ENCODE peak calls at places on chromosome 20, in four cellular contexts. X, O, T and V are unnamed samples. For H3K36me3 and H3K27me3, the result is how much of the 10 kb centered on the place peaks cover.

GRCh38 chr20:12358006-12358654 is 440.4 kb downstream of the BTBD3 start:
- DNase-seq in O (peak), X (no peak), T (no peak), V (no peak)

GRCh38 chr20:57249073-57249472 is 17.4 kb downstream of the BMP7 start:
- DNase-seq in T (no peak), O (no peak), X (no peak), V (no peak)

GRCh38 chr20:13741879-13742278 is 42.8 kb downstream of the ESF1 start:
- DNase-seq in X (no peak), O (no peak), T (no peak), V (no peak)

GRCh38 chr20:58692579-58693225 is at the start of gene NPEPL1:
- DNase-seq in T (no peak), O (peak), X (peak), V (peak)

GRCh38 chr20:24148372-24148771 is 159.8 kb upstream of the GGTLC1 start:
- DNase-seq in X (no peak), O (no peak), T (peak), V (no peak)

GRCh38 chr20:62495798-62496325 is 20.1 kb upstream of the GATA5 start:
- DNase-seq in X (no peak), O (no peak), T (no peak), V (no peak)

GRCh38 chr20:17590245-17590644 is 20.4 kb downstream of the DSTN start:
- DNase-seq in T (no peak), O (no peak), X (no peak), V (no peak)

GRCh38 chr20:31484001-31484400 is 8.9 kb downstream of the REM1 start:
- DNase-seq in X (peak), O (no peak), T (no peak), V (peak)

GRCh38 chr20:37515876-37516275 is 5.2 kb upstream of the NNAT start:
- DNase-seq in T (no peak), O (no peak), X (no peak), V (no peak)
- H3K36me3 ChIP-seq in T (under half), O (under half), X (under half), V (under half)

DNA sequence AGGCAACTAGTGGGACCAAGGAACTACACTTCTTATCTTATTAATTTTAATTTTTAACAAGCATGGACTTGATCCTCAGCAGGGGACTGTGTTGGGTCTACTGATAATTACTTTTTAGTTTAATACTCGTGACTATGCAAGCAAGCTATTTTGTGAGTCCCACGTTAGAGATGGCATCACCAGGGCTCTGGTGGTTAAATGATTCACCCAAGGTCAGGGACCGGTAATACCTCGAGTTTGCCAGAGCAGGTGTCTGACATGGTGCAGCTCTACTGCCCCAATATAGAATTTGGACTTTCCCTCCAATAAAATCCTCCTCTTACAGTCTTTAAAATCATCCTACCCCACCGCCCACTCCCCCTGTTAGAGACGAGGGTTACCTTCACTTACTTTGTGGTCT is 98.6 kb upstream of the RIN2 start:
- DNase-seq in O (no peak), T (no peak), X (no peak), V (no peak)
- H3K27me3 ChIP-seq in O (under half), T (under half), X (under half), V (under half)

DNA sequence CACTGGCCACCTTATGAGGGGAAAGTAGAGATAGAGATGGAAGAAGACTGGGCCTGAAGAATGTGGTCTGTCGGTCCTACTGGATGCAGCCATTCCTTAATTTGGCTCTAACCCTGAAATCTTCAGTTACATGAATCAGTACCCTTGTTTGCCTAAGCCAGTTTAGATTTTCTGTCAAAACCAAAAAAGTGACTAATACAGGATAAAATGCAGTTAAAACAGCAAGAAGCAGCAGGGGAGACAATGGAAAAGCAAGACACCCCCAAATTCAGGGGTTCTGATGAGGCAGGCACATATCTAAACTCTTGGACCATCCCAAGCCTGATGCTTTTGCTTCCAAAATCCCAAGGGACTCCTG is 17.4 kb upstream of the UBE2V1 start:
- DNase-seq in X (no peak), O (no peak), T (no peak), V (no peak)
- H3K36me3 ChIP-seq in X (under half), O (under half), T (half or more), V (under half)

GRCh38 chr20:53146201-53146891 is 174.2 kb downstream of the TSHZ2 start:
- DNase-seq in X (no peak), T (no peak), O (no peak), V (no peak)
- H3K27me3 ChIP-seq in X (under half), T (under half), O (under half), V (under half)

DNA sequence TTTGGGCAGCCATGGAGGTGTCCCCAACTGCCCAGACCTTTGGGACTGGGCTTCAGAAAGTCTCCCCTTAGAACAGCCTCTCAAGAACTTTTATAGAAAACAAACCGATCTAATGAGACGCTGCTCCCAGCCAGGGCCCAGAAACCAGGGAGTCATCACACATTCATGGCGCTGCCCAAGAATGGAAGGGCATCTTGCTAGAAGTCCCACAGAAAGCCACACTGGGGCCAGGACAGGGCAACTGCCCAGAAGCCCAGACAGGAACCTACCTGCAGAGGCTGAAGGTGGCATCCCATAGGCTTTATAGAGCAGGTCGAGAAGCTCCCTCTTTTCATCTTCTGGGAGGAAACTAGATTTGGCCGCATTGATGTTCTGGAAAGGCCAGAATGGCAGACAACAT is 31.5 kb downstream of the ADA start:
- DNase-seq in T (no peak), X (no peak), O (no peak), V (no peak)
- H3K36me3 ChIP-seq in T (under half), X (under half), O (under half), V (under half)

DNA sequence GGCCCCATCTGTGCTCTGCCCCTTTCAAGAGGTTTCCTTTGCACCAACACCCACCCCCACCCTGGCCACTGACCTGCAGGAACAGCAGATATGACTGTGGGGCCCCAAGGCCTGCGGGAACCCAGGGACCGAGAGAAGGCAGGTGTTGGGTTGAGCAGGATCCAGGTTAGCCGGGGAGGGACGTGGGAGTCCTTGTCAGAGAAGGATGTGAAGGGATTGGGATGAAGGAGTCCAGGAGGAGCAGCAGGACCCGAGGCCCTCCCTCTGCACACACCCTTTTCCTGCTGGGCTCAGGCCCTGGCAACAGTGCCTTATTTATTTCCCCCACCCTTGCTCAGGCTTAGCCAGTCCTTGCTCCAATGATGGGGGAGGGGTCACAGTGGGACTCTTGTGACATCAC is 193.0 kb upstream of the PROKR2 start:
- DNase-seq in T (no peak), X (no peak), O (no peak), V (no peak)
- H3K27me3 ChIP-seq in T (under half), X (under half), O (under half), V (under half)

GRCh38 chr20:45425561-45425960 is 9.6 kb downstream of the PIGT start:
- DNase-seq in T (no peak), O (no peak), X (no peak), V (no peak)
- H3K36me3 ChIP-seq in T (under half), O (under half), X (under half), V (under half)

GRCh38 chr20:47347661-47348462 is 8.6 kb downstream of the ZMYND8 start:
- DNase-seq in O (no peak), X (no peak), T (no peak), V (no peak)

GRCh38 chr20:47343007-47343472 is 13.5 kb downstream of the ZMYND8 start:
- DNase-seq in O (no peak), T (no peak), X (no peak), V (no peak)

GRCh38 chr20:47348539-47349142 is 7.9 kb downstream of the ZMYND8 start:
- DNase-seq in O (no peak), X (no peak), T (no peak), V (no peak)

GRCh38 chr20:47345214-47345613 is 11.3 kb downstream of the ZMYND8 start:
- DNase-seq in X (no peak), T (no peak), O (no peak), V (no peak)

DNA sequence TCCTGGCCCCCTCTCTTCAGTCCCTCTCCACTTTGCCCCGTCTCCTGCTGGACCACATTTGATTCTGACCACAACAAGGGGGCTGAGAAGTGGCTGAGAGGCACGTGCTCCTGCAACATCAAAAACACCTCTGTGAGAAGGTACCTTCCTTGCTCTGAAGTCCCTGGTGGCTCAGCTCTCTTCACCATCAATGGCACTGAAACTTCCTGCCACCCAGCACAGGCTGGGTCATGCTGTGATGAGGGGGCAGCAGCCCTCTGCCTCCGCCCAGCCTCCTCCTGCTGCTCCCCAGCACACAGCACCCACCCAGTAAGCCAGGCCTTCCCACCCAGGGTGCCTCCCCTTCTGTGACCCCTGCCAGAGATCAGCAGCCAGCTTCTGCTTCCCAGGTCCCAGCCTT is 10.3 kb downstream of the ZMYND8 start:
- DNase-seq in O (no peak), X (no peak), T (no peak), V (no peak)
- H3K27me3 ChIP-seq in O (under half), X (under half), T (under half), V (under half)